ENCODE peak calls at places on chromosomes 4 and X, in four cellular contexts. Y is AG10803, C is neural progenitor cell, Q is B cell. G is an unnamed sample.

GRCh38 chr4:10051536-10052135 is 30.3 kb upstream of the SLC2A9 start:
- DNase-seq in C (peak; percentile 20), Q (no peak), Y (no peak), G (no peak)

GRCh38 chrX:69027181-69028005 is 137.9 kb downstream of the PJA1 start:
- DNase-seq in Q (no peak), Y (no peak), C (no peak), G (peak; percentile 26)

GRCh38 chrX:120468479-120468824 is 644 bp downstream of the LAMP2 start:
- DNase-seq in Y (no peak), Q (no peak), C (no peak), G (no peak)

GRCh38 chr4:123555500-123556273 is 159.1 kb downstream of the SPRY1 start:
- DNase-seq in C (no peak), Y (peak; percentile 84), Q (no peak), G (no peak)

GRCh38 chrX:110425222-110425621 is 66.6 kb downstream of the RTL9 start:
- DNase-seq in Y (peak; percentile 40), C (no peak), Q (no peak), G (no peak)

GRCh38 chr4:113169368-113169767 is 119.9 kb downstream of the ANK2 start:
- DNase-seq in Y (no peak), C (peak; percentile 56), Q (no peak), G (no peak)

GRCh38 chrX:44245730-44246129 is 97.7 kb downstream of the EFHC2 start:
- DNase-seq in Y (no peak), Q (no peak), C (no peak), G (no peak)

GRCh38 chr4:7366958-7367353 is 67.8 kb downstream of the PSAPL1 start:
- DNase-seq in C (no peak), Q (no peak), Y (no peak), G (no peak)

GRCh38 chrX:47482512-47483309 is at the start of gene ZNF41:
- DNase-seq in Y (peak; percentile 73), C (peak; percentile 76), Q (peak; percentile 80), G (peak; percentile 86)

GRCh38 chrX:103220511-103221406 is 5.9 kb downstream of the BEX4 start:
- DNase-seq in C (no peak), Y (no peak), Q (no peak), G (no peak)

GRCh38 chr4:148004228-148004813 is 272.4 kb downstream of the ARHGAP10 start:
- DNase-seq in Q (no peak), C (no peak), Y (peak; percentile 50), G (no peak)

GRCh38 chr4:41192136-41192535 is 22.2 kb downstream of the APBB2 start:
- DNase-seq in C (no peak), Y (no peak), Q (no peak), G (no peak)

GRCh38 chr4:56742080-56742871 is 61.2 kb upstream of the HOPX start:
- DNase-seq in Q (no peak), Y (peak; percentile 48), C (no peak), G (no peak)

GRCh38 chrX:40189018-40189417 is 91.3 kb upstream of the BCOR start:
- DNase-seq in Y (peak; percentile 53), C (no peak), Q (no peak), G (no peak)

GRCh38 chr4:56786955-56787354 is 34.5 kb downstream of the SPINK2 start:
- DNase-seq in Q (no peak), Y (peak; percentile 77), C (peak; percentile 9), G (no peak)

GRCh38 chr4:145938618-145939177 is at the start of gene ZNF827:
- DNase-seq in Q (peak; percentile 47), Y (peak; percentile 86), C (peak; percentile 84), G (peak; percentile 58)

GRCh38 chr4:55554453-55555030 is 7.8 kb upstream of the CLOCK start:
- DNase-seq in Q (no peak), C (no peak), Y (peak; percentile 69), G (no peak)
- TF ChIP-seq CTCF in Q (peak; percentile 62), C (peak; percentile 12), Y (peak; percentile 67), G (no peak)

DNA sequence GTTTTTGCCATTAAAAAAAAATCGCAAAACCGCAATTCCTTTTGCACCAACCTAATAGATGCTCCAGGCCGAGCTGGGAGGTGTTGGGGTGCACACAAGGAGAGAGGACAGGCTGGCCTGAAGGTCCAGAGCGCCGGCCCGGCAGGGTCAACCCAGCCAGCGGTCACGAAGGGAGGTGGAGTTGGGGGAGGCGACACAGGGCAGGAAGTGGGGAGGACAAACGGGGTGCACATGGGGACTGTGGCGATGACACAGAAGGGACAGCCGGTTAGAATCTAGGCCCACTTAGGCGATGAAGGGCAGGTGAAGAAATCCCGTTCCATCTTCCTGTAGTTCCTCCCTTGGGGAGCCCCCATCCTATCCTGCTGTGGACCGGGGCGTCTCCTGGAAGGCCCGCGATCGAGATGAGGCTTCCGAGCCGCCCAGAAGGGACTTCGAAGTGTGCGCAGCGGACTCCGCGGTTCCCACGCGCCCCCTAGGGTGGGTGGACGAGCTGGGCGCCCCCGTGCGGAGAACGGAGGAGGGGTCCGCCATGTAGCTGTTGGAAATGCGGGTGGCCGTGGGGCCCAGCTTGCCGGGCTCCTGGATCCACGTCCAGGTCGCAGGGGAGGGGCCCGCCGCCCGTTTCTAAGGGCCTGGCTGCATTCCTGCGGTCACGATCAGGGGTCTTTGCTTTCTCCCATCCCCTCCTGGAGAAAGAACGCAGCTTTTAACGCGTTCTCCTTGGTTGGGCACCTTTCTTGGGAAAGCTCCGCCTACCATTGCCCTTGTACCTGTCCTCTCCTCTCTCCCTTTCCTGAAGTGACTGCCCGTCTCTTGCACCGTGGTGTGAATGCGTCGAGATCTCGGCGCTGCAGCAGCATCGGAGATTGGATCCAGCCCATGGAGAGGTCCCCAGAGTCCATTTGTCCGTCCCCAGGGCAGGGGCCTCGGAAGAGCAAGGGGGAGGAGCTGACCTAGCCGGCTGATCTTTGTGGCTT is 17.0 kb upstream of the HPF1 start:
- DNase-seq in C (peak; percentile 9), Q (peak; percentile 55), Y (no peak), G (peak; percentile 41)
- TF ChIP-seq CTCF in C (peak; percentile 16), Q (peak; percentile 28), Y (no peak), G (peak; percentile 35)

GRCh38 chrX:156005144-156005543 is 7.6 kb downstream of the IL9R start:
- DNase-seq in C (no peak), Q (no peak), Y (no peak), G (no peak)

GRCh38 chrX:156002517-156002916 is 5.0 kb downstream of the IL9R start:
- DNase-seq in C (no peak), Y (no peak), Q (no peak), G (no peak)

GRCh38 chrX:156004256-156004655 is 6.8 kb downstream of the IL9R start:
- DNase-seq in Q (no peak), C (no peak), Y (no peak), G (no peak)

GRCh38 chrX:156003486-156004185 is 6.1 kb downstream of the IL9R start:
- DNase-seq in Q (no peak), C (no peak), Y (no peak), G (no peak)

GRCh38 chrX:156004740-156005139 is 7.2 kb downstream of the IL9R start:
- DNase-seq in Q (no peak), C (no peak), Y (no peak), G (no peak)
- TF ChIP-seq CTCF in Q (no peak), C (no peak), Y (no peak), G (no peak)

GRCh38 chr4:135316266-135316779 is 1114.7 kb upstream of the PABPC4L start:
- DNase-seq in Q (no peak), C (no peak), Y (no peak), G (no peak)

GRCh38 chr4:135325264-135325663 is 1123.7 kb upstream of the PABPC4L start:
- DNase-seq in C (no peak), Q (no peak), Y (no peak), G (no peak)

GRCh38 chr4:135319685-135320084 is 1118.1 kb upstream of the PABPC4L start:
- DNase-seq in Q (no peak), Y (no peak), C (peak; percentile 13), G (no peak)
- TF ChIP-seq CTCF in Q (no peak), Y (no peak), C (peak; percentile 39), G (no peak)

DNA sequence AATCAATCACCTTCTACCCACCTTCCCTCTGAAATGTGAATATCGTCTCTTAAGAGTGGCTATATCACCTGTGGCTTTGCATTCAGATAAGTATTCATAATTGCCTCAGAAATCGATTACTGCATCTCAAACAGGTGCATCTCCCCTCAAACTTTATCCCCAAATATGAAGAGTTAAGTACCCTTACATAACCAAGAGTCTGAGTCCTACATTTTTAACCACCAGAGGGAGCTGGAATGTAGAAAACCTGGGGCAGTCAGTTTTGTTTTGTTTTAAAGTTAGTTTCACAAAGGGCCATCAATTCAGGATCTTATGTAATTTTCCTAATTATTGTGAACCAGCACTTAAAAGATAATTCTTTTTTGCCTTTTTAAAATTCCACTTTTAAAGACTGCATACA is 5.7 kb downstream of the TCEANC start:
- DNase-seq in Q (peak; percentile 28), Y (peak; percentile 49), C (peak; percentile 44), G (peak; percentile 38)
- TF ChIP-seq CTCF in Q (peak; percentile 62), Y (peak; percentile 65), C (peak; percentile 72), G (peak; percentile 44)

G was measured in GM13976.